ENCODE peak calls at places on chromosomes 6 and 20, in four cellular contexts. Z, G, S and X are unnamed samples.
A peak's percentile ranks its signal among the peaks of the same experiment; 100 is the strongest.

GRCh38 chr6:93416575-93417420 is 2.6 kb downstream of the EPHA7 start:
- DNase-seq in Z (no peak), S (peak; percentile 25), G (peak; percentile 12), X (peak; percentile 10)

GRCh38 chr20:64037199-64037497 is 1.2 kb downstream of the C20orf204 start:
- DNase-seq in G (no peak), Z (no peak), S (no peak), X (no peak)

GRCh38 chr6:89520730-89521129 is 87.8 kb downstream of the ANKRD6 start:
- DNase-seq in Z (no peak), G (no peak), S (no peak), X (no peak)

GRCh38 chr6:148565931-148566663 is 180.7 kb upstream of the UST start:
- DNase-seq in Z (no peak), G (peak; percentile 94), S (no peak), X (peak; percentile 96)

GRCh38 chr6:140623498-140623897 is 1249.0 kb upstream of the CITED2 start:
- DNase-seq in S (no peak), G (peak; percentile 98), Z (no peak), X (peak; percentile 74)

GRCh38 chr6:127914240-127914639 is 13.4 kb upstream of the THEMIS start:
- DNase-seq in S (no peak), Z (no peak), G (no peak), X (peak; percentile 35)

GRCh38 chr6:5401845-5402738 is 140.8 kb downstream of the FARS2 start:
- DNase-seq in G (peak; percentile 55), Z (no peak), S (no peak), X (no peak)

GRCh38 chr6:135215563-135215962 is 34.5 kb downstream of the MYB start:
- DNase-seq in Z (no peak), G (no peak), S (no peak), X (no peak)

GRCh38 chr6:128507337-128508310 is 12.8 kb downstream of the PTPRK start:
- DNase-seq in Z (no peak), S (no peak), G (peak; percentile 52), X (peak; percentile 54)

GRCh38 chr6:136095961-136096360 is 154.2 kb downstream of the MTFR2 start:
- DNase-seq in Z (no peak), G (peak; percentile 82), S (peak; percentile 32), X (no peak)

GRCh38 chr20:6740096-6740495 is 27.4 kb upstream of the BMP2 start:
- DNase-seq in Z (no peak), S (no peak), G (no peak), X (no peak)

GRCh38 chr6:137188855-137189254 is 15.4 kb upstream of the IL22RA2 start:
- DNase-seq in Z (no peak), G (no peak), S (no peak), X (no peak)

GRCh38 chr20:50112512-50113419 is at the start of gene UBE2V1:
- DNase-seq in Z (peak; percentile 53), S (peak; percentile 93), G (peak; percentile 78), X (peak; percentile 86)

GRCh38 chr6:141552463-141552862 is 580.3 kb upstream of the GJE1 start:
- DNase-seq in G (peak; percentile 68), Z (peak; percentile 34), S (no peak), X (peak; percentile 83)

GRCh38 chr6:117615981-117616961 is 14.0 kb upstream of the GOPC start:
- DNase-seq in Z (no peak), S (no peak), G (peak; percentile 7), X (no peak)

GRCh38 chr6:141677598-141678211 is 455.0 kb upstream of the GJE1 start:
- DNase-seq in S (no peak), Z (no peak), G (peak; percentile 62), X (peak; percentile 23)

GRCh38 chr6:115838763-115839401 is 221.8 kb downstream of the FRK start:
- DNase-seq in S (no peak), G (peak; percentile 23), Z (no peak), X (peak; percentile 46)

GRCh38 chr6:148144917-148145521 is 197.6 kb upstream of the SASH1 start:
- DNase-seq in S (peak; percentile 70), G (peak; percentile 84), Z (no peak), X (peak; percentile 36)

GRCh38 chr6:157326979-157327378 is 3.7 kb upstream of the TMEM242 start:
- DNase-seq in Z (no peak), S (no peak), G (peak; percentile 76), X (no peak)

GRCh38 chr20:47489448-47489872 is 12.2 kb upstream of the NCOA3 start:
- DNase-seq in S (peak; percentile 44), G (no peak), Z (no peak), X (no peak)

GRCh38 chr6:149015224-149015876 is 268.5 kb downstream of the UST start:
- DNase-seq in S (no peak), G (peak; percentile 91), Z (no peak), X (peak; percentile 55)

GRCh38 chr6:124466949-124467348 is 495.3 kb upstream of the RNF217 start:
- DNase-seq in S (no peak), G (no peak), Z (no peak), X (peak; percentile 2)

GRCh38 chr20:12829121-12829520 is 179.7 kb upstream of the SPTLC3 start:
- DNase-seq in S (no peak), G (no peak), Z (no peak), X (no peak)

GRCh38 chr20:38290829-38291581 is 13.0 kb upstream of the BPI start:
- DNase-seq in Z (no peak), G (peak; percentile 60), S (peak; percentile 51), X (peak; percentile 41)

GRCh38 chr6:159267165-159267564 is 98.0 kb downstream of the FNDC1 start:
- DNase-seq in G (no peak), Z (no peak), S (no peak), X (no peak)

GRCh38 chr6:31158863-31159855 is 770 bp downstream of the TCF19 start:
- DNase-seq in S (no peak), Z (no peak), G (peak; percentile 13), X (peak; percentile 44)

GRCh38 chr6:37731888-37732287 is 34.2 kb upstream of the MDGA1 start:
- DNase-seq in Z (peak; percentile 39), S (no peak), G (no peak), X (no peak)

GRCh38 chr20:25453035-25453810 is 45.8 kb downstream of the GINS1 start:
- DNase-seq in G (peak; percentile 7), S (no peak), Z (no peak), X (peak; percentile 21)

GRCh38 chr6:37052027-37052628 is 46.7 kb downstream of the FGD2 start:
- DNase-seq in Z (no peak), S (no peak), G (no peak), X (no peak)

GRCh38 chr6:30447237-30447636 is 42.1 kb upstream of the HLA-E start:
- DNase-seq in Z (no peak), S (no peak), G (no peak), X (no peak)

GRCh38 chr6:97653076-97653475 is 370.1 kb upstream of the MMS22L start:
- DNase-seq in G (no peak), S (no peak), Z (no peak), X (no peak)

GRCh38 chr20:59839372-59839771 is 94.1 kb downstream of the SYCP2 start:
- DNase-seq in Z (no peak), G (no peak), S (no peak), X (no peak)
- H3K4me3 ChIP-seq in Z (no peak overlapping the region), G (no peak overlapping the region), S (no peak overlapping the region), X (no peak overlapping the region)

DNA sequence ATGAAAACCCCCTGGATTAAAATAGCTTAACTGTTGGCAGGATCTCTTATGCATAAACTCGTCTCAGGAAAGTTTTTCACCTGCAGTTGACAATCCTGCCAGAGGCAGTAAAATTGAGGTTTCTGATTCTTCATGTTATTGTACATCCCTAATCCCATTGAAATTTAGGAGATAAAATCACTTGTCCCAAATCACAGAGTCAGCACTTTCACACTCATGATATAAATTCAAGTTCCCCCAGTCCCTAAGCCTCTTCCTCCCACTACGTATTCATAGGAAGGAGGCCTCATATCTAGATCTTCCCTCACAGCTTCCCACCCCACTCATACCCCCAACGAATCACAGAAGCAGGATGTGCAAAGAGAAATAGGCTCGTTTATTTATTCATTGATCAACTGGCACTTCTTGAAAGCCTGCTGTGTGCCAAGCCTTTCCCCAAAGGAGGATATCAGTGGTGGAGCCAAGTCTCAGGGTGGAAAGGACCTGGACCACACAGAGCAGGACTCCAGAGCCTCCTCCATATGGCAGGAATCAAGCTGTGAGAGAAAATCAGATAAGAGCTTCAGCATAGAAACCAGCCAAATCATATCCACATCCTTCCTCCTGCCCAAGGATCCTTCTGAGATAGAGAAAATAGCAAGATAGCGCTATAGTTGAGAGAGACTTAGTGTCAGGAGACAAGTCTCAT is 2.3 kb downstream of the SLPI start:
- DNase-seq in Z (no peak), G (peak; percentile 5), S (no peak), X (no peak)
- H3K4me3 ChIP-seq in Z (no peak overlapping the region), G (no peak overlapping the region), S (no peak overlapping the region), X (no peak overlapping the region)

GRCh38 chr6:42448906-42449659 is 2.6 kb downstream of the TRERF1 start:
- DNase-seq in S (no peak), Z (no peak), G (peak; percentile 20), X (no peak)
- H3K4me3 ChIP-seq in S (no peak overlapping the region), Z (peak overlapping the region; percentile 88), G (peak overlapping the region; percentile 79), X (peak overlapping the region; percentile 90)

GRCh38 chr6:133360194-133360593 is 119.0 kb downstream of the EYA4 start:
- DNase-seq in Z (no peak), G (no peak), S (no peak), X (no peak)

GRCh38 chr6:133359760-133360159 is 118.6 kb downstream of the EYA4 start:
- DNase-seq in Z (no peak), S (no peak), G (no peak), X (no peak)

GRCh38 chr6:133359256-133359655 is 118.1 kb downstream of the EYA4 start:
- DNase-seq in G (no peak), Z (no peak), S (no peak), X (no peak)

GRCh38 chr6:133355922-133356321 is 114.8 kb downstream of the EYA4 start:
- DNase-seq in S (no peak), G (no peak), Z (no peak), X (no peak)

DNA sequence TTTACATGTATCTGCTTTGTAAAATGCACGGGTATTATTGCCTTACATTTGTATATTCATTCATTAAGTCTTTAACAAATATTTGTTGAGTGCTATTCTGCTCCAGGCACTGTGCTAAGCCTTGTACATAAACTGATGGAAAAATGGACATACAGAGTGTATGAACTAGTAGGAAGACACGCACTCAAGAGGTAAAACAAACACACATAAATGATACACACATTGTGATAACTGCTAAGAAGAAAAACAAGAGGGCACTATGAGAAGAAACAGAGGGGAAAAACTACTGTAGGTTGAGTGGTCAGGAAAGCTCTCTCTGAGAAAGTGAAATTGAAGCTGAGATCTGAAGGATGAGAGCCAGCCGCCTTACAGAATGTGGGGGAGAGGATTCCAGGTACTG is 117.4 kb downstream of the EYA4 start:
- DNase-seq in Z (no peak), G (no peak), S (no peak), X (no peak)
- H3K4me3 ChIP-seq in Z (no peak overlapping the region), G (no peak overlapping the region), S (no peak overlapping the region), X (no peak overlapping the region)